ENCODE peak calls at places on chromosomes 13 and 19, in seven cellular contexts. One of them, this sample, is unnamed.

GRCh38 chr19:50666346-50667176 is 17.3 kb downstream of the C19orf81 start:
- DNase-seq in stomach: no peak
- DNase-seq in adrenal gland: no peak
- DNase-seq in RWPE2: no peak
- DNase-seq in thoracic aorta: no peak
- DNase-seq in CD8-positive, alpha-beta memory T cell: no peak
- DNase-seq in colonic mucosa: no peak
- DNase-seq in this sample: no peak

GRCh38 chr13:52406629-52407028 is 657 bp upstream of the THSD1 start:
- DNase-seq in stomach: no peak
- DNase-seq in adrenal gland: no peak
- DNase-seq in RWPE2: no peak
- DNase-seq in thoracic aorta: no peak
- DNase-seq in CD8-positive, alpha-beta memory T cell: no peak
- DNase-seq in colonic mucosa: no peak
- DNase-seq in this sample: no peak

GRCh38 chr19:41321600-41322270 is 11.8 kb downstream of the CCDC97 start:
- DNase-seq in stomach: no peak
- DNase-seq in adrenal gland: peak
- DNase-seq in RWPE2: no peak
- DNase-seq in thoracic aorta: no peak
- DNase-seq in CD8-positive, alpha-beta memory T cell: no peak
- DNase-seq in colonic mucosa: no peak
- DNase-seq in this sample: no peak

GRCh38 chr19:7962644-7963268 is 19.3 kb upstream of the TIMM44 start:
- DNase-seq in stomach: no peak
- DNase-seq in adrenal gland: no peak
- DNase-seq in RWPE2: no peak
- DNase-seq in thoracic aorta: no peak
- DNase-seq in CD8-positive, alpha-beta memory T cell: no peak
- DNase-seq in colonic mucosa: no peak
- DNase-seq in this sample: no peak

GRCh38 chr13:25778302-25778701 is 273.5 kb downstream of the SHISA2 start:
- DNase-seq in stomach: no peak
- DNase-seq in adrenal gland: no peak
- DNase-seq in RWPE2: no peak
- DNase-seq in thoracic aorta: no peak
- DNase-seq in CD8-positive, alpha-beta memory T cell: no peak
- DNase-seq in colonic mucosa: no peak
- DNase-seq in this sample: no peak

GRCh38 chr13:109154146-109154545 is 524.7 kb downstream of the MYO16 start:
- DNase-seq in stomach: no peak
- DNase-seq in adrenal gland: peak
- DNase-seq in RWPE2: no peak
- DNase-seq in thoracic aorta: no peak
- DNase-seq in CD8-positive, alpha-beta memory T cell: no peak
- DNase-seq in colonic mucosa: no peak
- DNase-seq in this sample: no peak

GRCh38 chr13:99124046-99124400 is 76.6 kb upstream of the UBAC2 start:
- DNase-seq in stomach: no peak
- DNase-seq in adrenal gland: no peak
- DNase-seq in RWPE2: no peak
- DNase-seq in thoracic aorta: no peak
- DNase-seq in CD8-positive, alpha-beta memory T cell: no peak
- DNase-seq in colonic mucosa: no peak
- DNase-seq in this sample: no peak

GRCh38 chr19:16447015-16447384 is 24.8 kb downstream of the EPS15L1 start:
- DNase-seq in stomach: peak
- DNase-seq in adrenal gland: peak
- DNase-seq in RWPE2: no peak
- DNase-seq in thoracic aorta: no peak
- DNase-seq in CD8-positive, alpha-beta memory T cell: peak
- DNase-seq in colonic mucosa: peak
- DNase-seq in this sample: peak

GRCh38 chr19:28972144-28972543 is 240.8 kb downstream of the UQCRFS1 start:
- DNase-seq in stomach: no peak
- DNase-seq in adrenal gland: peak
- DNase-seq in RWPE2: no peak
- DNase-seq in thoracic aorta: no peak
- DNase-seq in CD8-positive, alpha-beta memory T cell: no peak
- DNase-seq in colonic mucosa: no peak
- DNase-seq in this sample: no peak

GRCh38 chr19:50148528-50148927 is 14.6 kb downstream of the IZUMO2 start:
- DNase-seq in stomach: no peak
- DNase-seq in adrenal gland: no peak
- DNase-seq in RWPE2: no peak
- DNase-seq in thoracic aorta: no peak
- DNase-seq in CD8-positive, alpha-beta memory T cell: no peak
- DNase-seq in colonic mucosa: no peak
- DNase-seq in this sample: no peak

GRCh38 chr19:51514866-51515481 is 13.4 kb upstream of the SIGLEC12 start:
- DNase-seq in stomach: no peak
- DNase-seq in adrenal gland: no peak
- DNase-seq in RWPE2: no peak
- DNase-seq in thoracic aorta: no peak
- DNase-seq in CD8-positive, alpha-beta memory T cell: no peak
- DNase-seq in colonic mucosa: no peak
- DNase-seq in this sample: no peak

GRCh38 chr13:85261757-85262346 is 537.4 kb downstream of the SLITRK6 start:
- DNase-seq in stomach: no peak
- DNase-seq in adrenal gland: peak
- DNase-seq in RWPE2: no peak
- DNase-seq in thoracic aorta: no peak
- DNase-seq in CD8-positive, alpha-beta memory T cell: no peak
- DNase-seq in colonic mucosa: no peak
- DNase-seq in this sample: no peak

GRCh38 chr13:58488251-58488650 is 856.7 kb downstream of the PCDH17 start:
- DNase-seq in stomach: no peak
- DNase-seq in adrenal gland: no peak
- DNase-seq in RWPE2: no peak
- DNase-seq in thoracic aorta: no peak
- DNase-seq in CD8-positive, alpha-beta memory T cell: no peak
- DNase-seq in colonic mucosa: no peak
- DNase-seq in this sample: no peak

GRCh38 chr19:17751103-17751911 is at the start of gene FCHO1:
- DNase-seq in stomach: peak
- DNase-seq in adrenal gland: peak
- DNase-seq in RWPE2: no peak
- DNase-seq in thoracic aorta: no peak
- DNase-seq in CD8-positive, alpha-beta memory T cell: peak
- DNase-seq in colonic mucosa: peak
- DNase-seq in this sample: peak

GRCh38 chr13:60351326-60351725 is 45.7 kb upstream of the TDRD3 start:
- DNase-seq in stomach: no peak
- DNase-seq in adrenal gland: peak
- DNase-seq in RWPE2: no peak
- DNase-seq in thoracic aorta: no peak
- DNase-seq in CD8-positive, alpha-beta memory T cell: no peak
- DNase-seq in colonic mucosa: no peak
- DNase-seq in this sample: no peak

GRCh38 chr19:33194527-33194883 is 375 bp downstream of the LRP3 start:
- DNase-seq in stomach: no peak
- DNase-seq in adrenal gland: peak
- DNase-seq in RWPE2: no peak
- DNase-seq in thoracic aorta: no peak
- DNase-seq in CD8-positive, alpha-beta memory T cell: no peak
- DNase-seq in colonic mucosa: no peak
- DNase-seq in this sample: no peak

GRCh38 chr19:33388231-33388816 is 14.8 kb downstream of the CEBPG start:
- DNase-seq in stomach: no peak
- DNase-seq in adrenal gland: no peak
- DNase-seq in RWPE2: peak
- DNase-seq in thoracic aorta: no peak
- DNase-seq in CD8-positive, alpha-beta memory T cell: no peak
- DNase-seq in colonic mucosa: no peak
- DNase-seq in this sample: no peak

GRCh38 chr19:7257148-7258041 is 36.8 kb downstream of the INSR start:
- DNase-seq in stomach: peak
- DNase-seq in adrenal gland: peak
- DNase-seq in RWPE2: no peak
- DNase-seq in thoracic aorta: peak
- DNase-seq in CD8-positive, alpha-beta memory T cell: no peak
- DNase-seq in colonic mucosa: peak
- DNase-seq in this sample: peak

GRCh38 chr19:30090963-30091362 is 148.9 kb downstream of the URI1 start:
- DNase-seq in stomach: no peak
- DNase-seq in adrenal gland: no peak
- DNase-seq in RWPE2: peak
- DNase-seq in thoracic aorta: no peak
- DNase-seq in CD8-positive, alpha-beta memory T cell: no peak
- DNase-seq in colonic mucosa: no peak
- DNase-seq in this sample: no peak

GRCh38 chr13:72313546-72313945 is 413.9 kb downstream of the MZT1 start:
- DNase-seq in stomach: no peak
- DNase-seq in adrenal gland: no peak
- DNase-seq in RWPE2: no peak
- DNase-seq in thoracic aorta: no peak
- DNase-seq in CD8-positive, alpha-beta memory T cell: no peak
- DNase-seq in colonic mucosa: no peak
- DNase-seq in this sample: no peak

GRCh38 chr13:106424805-106425204 is 110.7 kb downstream of the EFNB2 start:
- DNase-seq in stomach: no peak
- DNase-seq in adrenal gland: no peak
- DNase-seq in RWPE2: no peak
- DNase-seq in thoracic aorta: no peak
- DNase-seq in CD8-positive, alpha-beta memory T cell: no peak
- DNase-seq in colonic mucosa: no peak
- DNase-seq in this sample: no peak

DNA sequence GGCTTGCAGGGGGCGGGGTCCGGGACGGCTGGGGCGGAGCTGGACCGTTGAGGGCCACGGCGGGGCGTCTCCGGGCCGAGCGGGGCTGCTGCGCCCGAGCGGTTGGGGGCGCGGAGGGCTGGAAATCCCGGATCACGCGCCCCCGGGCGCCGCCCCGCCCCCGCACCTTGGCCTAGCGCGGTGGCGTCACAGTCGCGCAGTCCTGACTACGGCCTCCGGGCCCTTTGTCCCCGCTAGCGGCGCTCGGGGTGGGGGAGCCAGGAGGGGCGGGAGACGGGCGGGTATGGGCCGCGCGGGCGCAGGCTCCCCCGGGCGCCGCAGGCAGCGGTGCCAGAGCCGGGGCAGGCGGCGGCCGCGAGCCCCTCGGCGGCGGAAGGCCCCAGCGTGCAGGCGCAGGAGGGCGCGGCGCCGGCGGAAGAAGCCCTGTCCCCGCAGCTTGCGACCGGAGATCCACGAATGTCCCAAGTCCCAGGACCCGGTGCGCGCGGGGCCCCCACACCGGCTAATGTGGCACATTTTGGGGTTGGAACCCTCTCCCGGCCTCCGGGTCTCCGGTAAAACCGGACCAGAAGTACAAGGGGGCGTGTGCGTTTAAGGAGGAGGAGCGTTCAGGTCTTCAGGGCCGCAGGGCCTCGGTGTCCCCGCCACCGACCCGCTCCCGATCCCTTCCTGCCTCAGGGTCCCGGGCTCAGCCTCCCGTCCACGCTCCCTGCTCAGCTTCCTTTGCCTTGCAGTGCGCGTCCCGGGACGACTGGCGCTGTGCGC is 840 bp downstream of the GPX4 start:
- DNase-seq in stomach: peak
- DNase-seq in adrenal gland: peak
- DNase-seq in RWPE2: no peak
- DNase-seq in thoracic aorta: no peak
- DNase-seq in CD8-positive, alpha-beta memory T cell: peak
- DNase-seq in colonic mucosa: peak
- DNase-seq in this sample: peak
- H3K27ac ChIP-seq in stomach: peak
- H3K27ac ChIP-seq in adrenal gland: peak
- H3K27ac ChIP-seq in RWPE2: peak
- H3K27ac ChIP-seq in thoracic aorta: peak
- H3K27ac ChIP-seq in CD8-positive, alpha-beta memory T cell: peak
- H3K27ac ChIP-seq in colonic mucosa: peak
- H3K27ac ChIP-seq in this sample: peak

GRCh38 chr19:3045885-3046603 is 16.3 kb downstream of the TLE5 start:
- DNase-seq in stomach: no peak
- DNase-seq in adrenal gland: no peak
- DNase-seq in RWPE2: no peak
- DNase-seq in thoracic aorta: no peak
- DNase-seq in CD8-positive, alpha-beta memory T cell: no peak
- DNase-seq in colonic mucosa: no peak
- DNase-seq in this sample: no peak
- H3K27ac ChIP-seq in stomach: peak
- H3K27ac ChIP-seq in adrenal gland: no peak
- H3K27ac ChIP-seq in RWPE2: no peak
- H3K27ac ChIP-seq in thoracic aorta: no peak
- H3K27ac ChIP-seq in CD8-positive, alpha-beta memory T cell: no peak
- H3K27ac ChIP-seq in colonic mucosa: no peak
- H3K27ac ChIP-seq in this sample: no peak

DNA sequence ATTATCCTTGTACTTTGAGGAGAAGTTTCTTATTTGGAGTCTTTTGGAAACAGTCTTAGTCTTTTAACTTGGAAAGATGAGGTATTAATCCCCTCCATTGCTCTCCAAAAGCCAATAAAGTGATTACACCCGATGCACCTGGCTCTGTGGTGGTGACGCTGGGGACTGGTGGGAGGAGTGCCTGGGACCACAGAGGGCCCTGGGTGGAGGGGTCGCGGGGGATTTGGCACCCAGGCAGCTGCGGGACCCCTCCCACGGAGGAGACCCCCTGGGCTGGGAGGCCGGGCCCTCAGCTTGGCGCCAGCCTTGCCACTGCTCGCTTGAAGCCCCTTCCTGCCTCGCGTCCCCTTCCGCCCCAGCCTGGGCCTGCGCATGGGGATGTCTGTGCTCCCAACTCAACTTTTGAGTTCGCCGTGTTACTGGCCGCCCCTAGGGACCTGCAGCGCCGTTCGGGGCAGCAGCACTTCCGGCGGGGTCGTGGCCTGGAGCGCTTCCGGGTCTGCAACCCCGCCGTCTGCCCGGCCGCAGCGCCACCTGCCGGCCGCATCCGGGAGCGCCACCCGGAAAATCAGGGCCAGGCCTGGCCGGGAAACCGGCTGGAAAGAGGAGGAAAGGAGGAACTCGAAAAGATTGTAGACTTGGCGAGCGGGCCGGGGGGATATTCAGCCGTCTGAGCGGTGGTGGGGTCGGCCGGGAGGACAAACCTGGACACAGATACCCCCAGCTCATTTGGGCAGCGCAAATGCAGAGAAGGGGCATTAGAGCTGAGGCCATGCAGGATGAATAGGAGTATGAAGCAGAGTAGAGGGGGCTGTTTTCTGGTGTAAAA is 8.4 kb downstream of the PEAK3 start:
- DNase-seq in stomach: peak
- DNase-seq in adrenal gland: peak
- DNase-seq in RWPE2: peak
- DNase-seq in thoracic aorta: no peak
- DNase-seq in CD8-positive, alpha-beta memory T cell: peak
- DNase-seq in colonic mucosa: peak
- DNase-seq in this sample: no peak
- H3K27ac ChIP-seq in stomach: peak
- H3K27ac ChIP-seq in adrenal gland: no peak
- H3K27ac ChIP-seq in RWPE2: peak
- H3K27ac ChIP-seq in thoracic aorta: peak
- H3K27ac ChIP-seq in CD8-positive, alpha-beta memory T cell: peak
- H3K27ac ChIP-seq in colonic mucosa: peak
- H3K27ac ChIP-seq in this sample: peak

DNA sequence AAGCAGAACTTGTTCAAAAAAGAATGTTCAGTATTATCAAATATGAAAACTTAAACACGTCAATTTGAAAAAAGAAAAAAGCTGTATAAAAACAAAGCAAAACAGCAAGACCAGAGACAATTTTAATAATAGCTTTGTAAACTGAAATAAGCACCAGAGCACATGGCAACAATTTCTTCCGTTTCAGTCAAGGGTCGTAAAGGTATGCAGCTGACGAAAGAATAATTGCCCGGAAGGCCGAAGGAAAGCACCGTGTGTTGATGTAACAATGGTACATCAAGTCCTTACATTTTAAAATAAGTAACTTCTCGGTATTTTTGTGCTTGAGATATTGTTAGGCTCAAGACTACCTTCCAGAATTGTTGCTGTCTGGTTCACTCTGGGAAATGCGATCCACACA is 1.7 kb downstream of the PROSER1 start:
- DNase-seq in stomach: no peak
- DNase-seq in adrenal gland: no peak
- DNase-seq in RWPE2: no peak
- DNase-seq in thoracic aorta: no peak
- DNase-seq in CD8-positive, alpha-beta memory T cell: no peak
- DNase-seq in colonic mucosa: peak
- DNase-seq in this sample: no peak
- H3K27ac ChIP-seq in stomach: no peak
- H3K27ac ChIP-seq in adrenal gland: no peak
- H3K27ac ChIP-seq in RWPE2: no peak
- H3K27ac ChIP-seq in thoracic aorta: no peak
- H3K27ac ChIP-seq in CD8-positive, alpha-beta memory T cell: peak
- H3K27ac ChIP-seq in colonic mucosa: no peak
- H3K27ac ChIP-seq in this sample: no peak

This sample was measured in caudate nucleus.